ENCODE peak calls at places on chromosome 10, in four cellular contexts. One of them, this sample, is unnamed. For H3K4me1 and H3K36me3, the result is how much of the 10 kb centered on the place peaks cover.

GRCh38 chr10:44390585-44391072 is 5.7 kb upstream of the CXCL12 start:
- DNase-seq in upper lobe of right lung: peak
- DNase-seq in psoas muscle: no peak
- DNase-seq in HCT116: no peak
- DNase-seq in this sample: no peak

GRCh38 chr10:89129850-89130396 is 77.2 kb downstream of the CH25H start:
- DNase-seq in upper lobe of right lung: no peak
- DNase-seq in psoas muscle: no peak
- DNase-seq in HCT116: no peak
- DNase-seq in this sample: no peak

GRCh38 chr10:122286872-122287271 is 15.8 kb downstream of the BTBD16 start:
- DNase-seq in upper lobe of right lung: no peak
- DNase-seq in psoas muscle: peak
- DNase-seq in HCT116: no peak
- DNase-seq in this sample: peak

GRCh38 chr10:121112618-121113384 is 261.6 kb downstream of the WDR11 start:
- DNase-seq in upper lobe of right lung: no peak
- DNase-seq in psoas muscle: no peak
- DNase-seq in HCT116: no peak
- DNase-seq in this sample: no peak

GRCh38 chr10:17472481-17473227 is 18.3 kb upstream of the ST8SIA6 start:
- DNase-seq in upper lobe of right lung: no peak
- DNase-seq in psoas muscle: no peak
- DNase-seq in HCT116: no peak
- DNase-seq in this sample: no peak

GRCh38 chr10:114551310-114551972 is 106.6 kb downstream of the ABLIM1 start:
- DNase-seq in upper lobe of right lung: peak
- DNase-seq in psoas muscle: no peak
- DNase-seq in HCT116: no peak
- DNase-seq in this sample: no peak

GRCh38 chr10:132458595-132459251 is 61.7 kb downstream of the PWWP2B start:
- DNase-seq in upper lobe of right lung: peak
- DNase-seq in psoas muscle: peak
- DNase-seq in HCT116: no peak
- DNase-seq in this sample: no peak

GRCh38 chr10:6721480-6721879 is 141.4 kb upstream of the PRKCQ start:
- DNase-seq in upper lobe of right lung: no peak
- DNase-seq in psoas muscle: peak
- DNase-seq in HCT116: peak
- DNase-seq in this sample: no peak

GRCh38 chr10:95334793-95335120 is 44.0 kb upstream of the PDLIM1 start:
- DNase-seq in upper lobe of right lung: no peak
- DNase-seq in psoas muscle: no peak
- DNase-seq in HCT116: no peak
- DNase-seq in this sample: no peak

GRCh38 chr10:32077896-32078295 is 21.7 kb upstream of the KIF5B start:
- DNase-seq in upper lobe of right lung: no peak
- DNase-seq in psoas muscle: peak
- DNase-seq in HCT116: no peak
- DNase-seq in this sample: peak

GRCh38 chr10:42962120-42962901 is 114.6 kb upstream of the RET start:
- DNase-seq in upper lobe of right lung: peak
- DNase-seq in psoas muscle: peak
- DNase-seq in HCT116: no peak
- DNase-seq in this sample: no peak

GRCh38 chr10:15201589-15202300 is 33.3 kb upstream of the NMT2 start:
- DNase-seq in upper lobe of right lung: no peak
- DNase-seq in psoas muscle: no peak
- DNase-seq in HCT116: peak
- DNase-seq in this sample: no peak

GRCh38 chr10:87503892-87504291 is 801 bp upstream of the MINPP1 start:
- DNase-seq in upper lobe of right lung: no peak
- DNase-seq in psoas muscle: no peak
- DNase-seq in HCT116: no peak
- DNase-seq in this sample: no peak

GRCh38 chr10:42790835-42791234 is 8.2 kb downstream of the BMS1 start:
- DNase-seq in upper lobe of right lung: no peak
- DNase-seq in psoas muscle: no peak
- DNase-seq in HCT116: no peak
- DNase-seq in this sample: no peak

GRCh38 chr10:13571541-13571940 is 15.2 kb upstream of the PRPF18 start:
- DNase-seq in upper lobe of right lung: no peak
- DNase-seq in psoas muscle: no peak
- DNase-seq in HCT116: no peak
- DNase-seq in this sample: no peak

GRCh38 chr10:133158756-133159610 is 1.0 kb upstream of the KNDC1 start:
- DNase-seq in upper lobe of right lung: peak
- DNase-seq in psoas muscle: no peak
- DNase-seq in HCT116: no peak
- DNase-seq in this sample: peak

GRCh38 chr10:6228647-6229046 is 25.9 kb downstream of the PFKFB3 start:
- DNase-seq in upper lobe of right lung: no peak
- DNase-seq in psoas muscle: no peak
- DNase-seq in HCT116: no peak
- DNase-seq in this sample: no peak

GRCh38 chr10:110263164-110263563 is 41.6 kb downstream of the SMNDC1 start:
- DNase-seq in upper lobe of right lung: no peak
- DNase-seq in psoas muscle: no peak
- DNase-seq in HCT116: no peak
- DNase-seq in this sample: no peak

GRCh38 chr10:89793649-89794254 is 92.4 kb downstream of the KIF20B start:
- DNase-seq in upper lobe of right lung: no peak
- DNase-seq in psoas muscle: no peak
- DNase-seq in HCT116: peak
- DNase-seq in this sample: no peak

GRCh38 chr10:84825330-84825729 is 496.9 kb downstream of the CCSER2 start:
- DNase-seq in upper lobe of right lung: no peak
- DNase-seq in psoas muscle: no peak
- DNase-seq in HCT116: no peak
- DNase-seq in this sample: no peak

GRCh38 chr10:25078659-25079429 is 62.4 kb downstream of the THNSL1 start:
- DNase-seq in upper lobe of right lung: no peak
- DNase-seq in psoas muscle: no peak
- DNase-seq in HCT116: no peak
- DNase-seq in this sample: no peak

GRCh38 chr10:133030791-133031190 is 56.9 kb upstream of the ADGRA1 start:
- DNase-seq in upper lobe of right lung: no peak
- DNase-seq in psoas muscle: no peak
- DNase-seq in HCT116: no peak
- DNase-seq in this sample: no peak

GRCh38 chr10:88318803-88319202 is 264.3 kb downstream of the RNLS start:
- DNase-seq in upper lobe of right lung: no peak
- DNase-seq in psoas muscle: no peak
- DNase-seq in HCT116: peak
- DNase-seq in this sample: no peak

GRCh38 chr10:118594392-118595063 is 920 bp downstream of the PRLHR start:
- DNase-seq in upper lobe of right lung: no peak
- DNase-seq in psoas muscle: peak
- DNase-seq in HCT116: no peak
- DNase-seq in this sample: peak

GRCh38 chr10:110671788-110672579 is 27.8 kb downstream of the RBM20 start:
- DNase-seq in upper lobe of right lung: peak
- DNase-seq in psoas muscle: peak
- DNase-seq in HCT116: peak
- DNase-seq in this sample: peak

GRCh38 chr10:86360657-86361056 is 5.9 kb downstream of the GRID1 start:
- DNase-seq in upper lobe of right lung: peak
- DNase-seq in psoas muscle: peak
- DNase-seq in HCT116: no peak
- DNase-seq in this sample: peak

DNA sequence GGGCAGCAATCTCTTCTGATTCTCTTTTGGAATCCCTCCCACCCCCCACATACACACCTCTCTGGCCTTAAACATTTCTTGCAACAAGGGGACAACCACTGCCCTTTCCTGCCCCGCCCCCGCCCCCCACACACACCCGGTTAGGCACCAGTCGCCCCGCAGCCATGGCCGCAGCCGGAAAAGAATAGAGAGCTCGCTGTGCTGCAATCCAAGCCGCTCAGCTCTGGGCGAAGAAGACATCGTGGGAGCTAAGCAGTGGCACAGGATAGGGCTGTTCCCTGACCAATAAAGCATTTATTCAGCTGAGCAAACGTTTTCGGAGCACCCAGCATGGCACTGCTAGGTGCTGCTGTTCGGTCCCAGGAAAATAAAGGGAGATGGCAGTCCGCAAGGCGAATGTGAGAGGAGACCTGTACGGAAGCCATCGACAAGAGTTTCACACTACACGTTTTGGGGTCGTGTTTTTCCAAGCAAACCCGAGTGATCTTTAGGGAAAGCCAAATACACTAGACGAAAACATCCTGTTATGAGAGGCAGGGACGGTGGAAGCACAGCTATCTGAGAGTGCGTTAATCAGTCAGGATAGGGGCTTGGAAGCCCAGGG is 18.3 kb downstream of the SKIDA1 start:
- DNase-seq in upper lobe of right lung: no peak
- DNase-seq in psoas muscle: no peak
- DNase-seq in HCT116: no peak
- DNase-seq in this sample: no peak
- H3K4me1 ChIP-seq in upper lobe of right lung: under half
- H3K4me1 ChIP-seq in psoas muscle: under half
- H3K4me1 ChIP-seq in HCT116: under half
- H3K4me1 ChIP-seq in this sample: under half

GRCh38 chr10:74081918-74082317 is 68.7 kb downstream of the AP3M1 start:
- DNase-seq in upper lobe of right lung: no peak
- DNase-seq in psoas muscle: no peak
- DNase-seq in HCT116: no peak
- DNase-seq in this sample: no peak
- H3K36me3 ChIP-seq in upper lobe of right lung: half or more
- H3K36me3 ChIP-seq in psoas muscle: under half
- H3K36me3 ChIP-seq in HCT116: under half
- H3K36me3 ChIP-seq in this sample: under half

GRCh38 chr10:3802526-3803002 is 17.6 kb upstream of the KLF6 start:
- DNase-seq in upper lobe of right lung: no peak
- DNase-seq in psoas muscle: no peak
- DNase-seq in HCT116: no peak
- DNase-seq in this sample: no peak

GRCh38 chr10:3803295-3803883 is 18.4 kb upstream of the KLF6 start:
- DNase-seq in upper lobe of right lung: no peak
- DNase-seq in psoas muscle: peak
- DNase-seq in HCT116: no peak
- DNase-seq in this sample: no peak

GRCh38 chr10:3805791-3806381 is 20.9 kb upstream of the KLF6 start:
- DNase-seq in upper lobe of right lung: no peak
- DNase-seq in psoas muscle: peak
- DNase-seq in HCT116: peak
- DNase-seq in this sample: peak

GRCh38 chr10:3805227-3805790 is 20.3 kb upstream of the KLF6 start:
- DNase-seq in upper lobe of right lung: no peak
- DNase-seq in psoas muscle: peak
- DNase-seq in HCT116: peak
- DNase-seq in this sample: no peak

DNA sequence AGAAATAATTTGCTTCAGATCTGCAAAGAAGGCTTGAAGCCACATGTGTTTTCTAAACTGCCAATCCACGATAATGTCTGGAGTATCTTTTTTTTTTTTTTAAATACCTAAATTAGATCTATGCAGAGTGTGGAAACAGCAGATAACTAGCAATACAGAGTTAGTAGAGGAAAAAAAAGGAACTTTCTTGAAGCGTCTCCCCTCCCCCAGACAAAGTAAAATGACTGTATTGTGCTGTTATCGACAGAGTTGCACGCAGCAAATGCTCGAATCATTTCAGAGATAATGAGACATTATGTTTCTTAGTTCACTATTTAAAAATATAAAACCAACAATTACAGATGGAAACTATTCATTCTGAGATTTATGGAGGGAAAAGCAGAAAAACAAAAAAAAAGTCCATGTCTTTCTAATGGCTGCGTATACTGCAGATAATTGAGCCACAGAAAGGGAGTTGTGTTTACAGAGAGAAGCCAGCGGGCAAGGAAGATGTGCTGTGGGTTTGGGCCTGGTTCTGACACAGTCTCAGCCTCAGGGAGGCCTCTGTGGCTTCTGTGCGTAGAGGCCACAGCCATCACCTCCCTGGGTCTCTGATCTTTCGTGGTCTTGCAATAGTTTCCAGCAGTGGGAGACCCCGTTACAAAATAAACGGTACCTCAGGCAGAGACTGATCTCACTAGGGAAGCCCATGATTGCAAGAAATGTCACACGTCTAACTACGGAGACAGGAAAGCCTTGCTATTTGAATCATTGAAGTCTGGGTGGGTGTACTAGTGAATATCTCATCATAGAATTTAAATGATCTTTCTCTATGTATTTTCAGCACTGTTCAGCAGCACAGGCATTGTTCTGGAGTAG is 19.1 kb upstream of the KLF6 start:
- DNase-seq in upper lobe of right lung: no peak
- DNase-seq in psoas muscle: no peak
- DNase-seq in HCT116: no peak
- DNase-seq in this sample: no peak
- H3K4me1 ChIP-seq in upper lobe of right lung: half or more
- H3K4me1 ChIP-seq in psoas muscle: half or more
- H3K4me1 ChIP-seq in HCT116: under half
- H3K4me1 ChIP-seq in this sample: under half

GRCh38 chr10:70430489-70431445 is 10.7 kb downstream of the NODAL start:
- DNase-seq in upper lobe of right lung: no peak
- DNase-seq in psoas muscle: peak
- DNase-seq in HCT116: no peak
- DNase-seq in this sample: peak
- H3K36me3 ChIP-seq in upper lobe of right lung: under half
- H3K36me3 ChIP-seq in psoas muscle: under half
- H3K36me3 ChIP-seq in HCT116: under half
- H3K36me3 ChIP-seq in this sample: under half

DNA sequence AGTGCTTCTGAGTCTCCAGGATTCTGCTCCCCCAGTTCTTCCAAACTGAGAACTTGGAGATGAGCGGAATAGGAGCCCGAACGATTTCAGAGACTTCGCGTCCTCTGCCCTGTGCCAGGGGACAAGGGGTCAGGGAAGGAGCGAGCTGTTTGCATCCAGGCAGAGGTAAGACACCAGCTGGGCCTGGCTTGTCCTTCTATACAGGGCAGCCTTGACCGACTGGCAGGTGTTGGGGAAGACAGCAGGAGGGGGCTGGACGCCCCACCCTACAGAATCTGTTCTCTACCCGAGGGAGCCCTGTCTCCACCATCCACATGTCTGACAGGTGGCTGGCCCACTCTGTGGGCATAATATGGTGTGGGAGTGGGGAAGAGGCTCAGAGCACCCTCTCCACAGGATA is 7.1 kb downstream of the SPOCK2 start:
- DNase-seq in upper lobe of right lung: no peak
- DNase-seq in psoas muscle: peak
- DNase-seq in HCT116: no peak
- DNase-seq in this sample: no peak
- H3K4me1 ChIP-seq in upper lobe of right lung: under half
- H3K4me1 ChIP-seq in psoas muscle: under half
- H3K4me1 ChIP-seq in HCT116: under half
- H3K4me1 ChIP-seq in this sample: under half

DNA sequence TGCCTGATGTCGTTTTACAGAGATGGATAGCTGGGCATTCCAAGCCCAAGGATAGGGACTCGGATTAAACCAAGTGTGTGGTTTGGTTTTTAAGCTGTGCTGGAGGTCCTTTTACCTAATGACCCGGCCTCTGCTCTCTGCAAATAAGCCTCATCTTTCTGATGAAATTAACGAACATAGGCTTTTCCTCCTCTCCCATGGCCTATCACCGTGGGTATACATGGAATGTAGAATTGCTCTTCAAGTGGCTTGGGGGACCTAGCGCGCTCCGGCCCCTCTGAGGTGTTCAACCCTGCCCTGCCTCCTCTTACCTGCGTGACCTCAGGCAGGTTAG is 92.3 kb downstream of the LYZL1 start:
- DNase-seq in upper lobe of right lung: no peak
- DNase-seq in psoas muscle: no peak
- DNase-seq in HCT116: no peak
- DNase-seq in this sample: no peak
- H3K36me3 ChIP-seq in upper lobe of right lung: under half
- H3K36me3 ChIP-seq in psoas muscle: under half
- H3K36me3 ChIP-seq in HCT116: under half
- H3K36me3 ChIP-seq in this sample: under half

This sample was measured in tibial artery.